ENCODE peak calls at places on chromosome 20, in seven cellular contexts. A, T, U, J, M, Q and Y are unnamed samples.

GRCh38 chr20:44711237-44711636 is 3.9 kb upstream of the CCN5 start:
- DNase-seq in Q (no peak), U (no peak), J (no peak), T (no peak), M (no peak), A (no peak), Y (no peak)

GRCh38 chr20:1654994-1655393 is 2.6 kb downstream of the SIRPG start:
- DNase-seq in Q (no peak), J (no peak), U (no peak), T (no peak), M (no peak), A (no peak), Y (no peak)

GRCh38 chr20:11777861-11778570 is 139.7 kb upstream of the BTBD3 start:
- DNase-seq in A (peak; percentile 25), T (peak; percentile 98), U (no peak), M (no peak), J (no peak), Q (no peak), Y (no peak)

GRCh38 chr20:35093245-35093884 is 758 bp upstream of the TRPC4AP start:
- DNase-seq in J (peak; percentile 39), Q (no peak), A (peak; percentile 55), M (no peak), T (no peak), U (no peak), Y (no peak)

GRCh38 chr20:40521962-40522361 is 167.1 kb downstream of the MAFB start:
- DNase-seq in J (no peak), Q (no peak), U (no peak), A (no peak), M (no peak), T (no peak), Y (no peak)

GRCh38 chr20:63183422-63184146 is 32.3 kb downstream of the YTHDF1 start:
- DNase-seq in T (peak; percentile 25), U (no peak), J (no peak), M (peak; percentile 17), Q (no peak), A (peak; percentile 77), Y (no peak)

GRCh38 chr20:39897058-39897457 is 792.0 kb downstream of the MAFB start:
- DNase-seq in Q (no peak), T (no peak), J (no peak), M (no peak), A (peak; percentile 9), U (peak; percentile 87), Y (no peak)

GRCh38 chr20:34150616-34151015 is 38.6 kb upstream of the EIF2S2 start:
- DNase-seq in U (no peak), J (no peak), Q (no peak), M (no peak), A (peak; percentile 27), T (no peak), Y (no peak)

GRCh38 chr20:3795511-3796468 is at the start of gene CDC25B:
- DNase-seq in U (peak; percentile 68), A (peak; percentile 95), T (peak; percentile 91), J (peak; percentile 81), M (peak; percentile 82), Q (peak; percentile 82), Y (peak; percentile 88)

GRCh38 chr20:32641464-32641863 is 32.3 kb downstream of the C20orf203 start:
- DNase-seq in Q (no peak), A (no peak), M (no peak), T (no peak), U (no peak), J (no peak), Y (no peak)

GRCh38 chr20:39123161-39123560 is 161.0 kb downstream of the DHX35 start:
- DNase-seq in U (no peak), M (no peak), J (no peak), Q (no peak), A (no peak), T (no peak), Y (no peak)

GRCh38 chr20:47725248-47725973 is 59.9 kb downstream of the SULF2 start:
- DNase-seq in T (peak; percentile 82), M (peak; percentile 56), U (peak; percentile 29), A (peak; percentile 89), Q (peak; percentile 33), J (peak; percentile 58), Y (peak; percentile 41)

GRCh38 chr20:6616421-6616820 is 151.1 kb upstream of the BMP2 start:
- DNase-seq in M (no peak), J (no peak), Q (no peak), T (no peak), A (no peak), U (no peak), Y (no peak)

GRCh38 chr20:50783390-50783789 is 11.5 kb upstream of the BCAS4 start:
- DNase-seq in M (no peak), Q (no peak), A (no peak), J (no peak), T (no peak), U (no peak), Y (no peak)

GRCh38 chr20:62088258-62089127 is 22.8 kb upstream of the TAF4 start:
- DNase-seq in M (no peak), T (no peak), U (peak; percentile 84), A (peak; percentile 44), J (no peak), Q (no peak), Y (no peak)

GRCh38 chr20:11216451-11217314 is 542.9 kb upstream of the JAG1 start:
- DNase-seq in U (no peak), J (no peak), M (no peak), A (peak; percentile 50), T (no peak), Q (no peak), Y (no peak)

GRCh38 chr20:44358776-44359175 is 3.3 kb downstream of the HNF4A start:
- DNase-seq in J (no peak), U (no peak), T (no peak), Q (no peak), M (no peak), A (no peak), Y (no peak)

GRCh38 chr20:63430891-63431290 is 41.6 kb downstream of the KCNQ2 start:
- DNase-seq in Q (no peak), T (no peak), A (no peak), J (no peak), U (no peak), M (no peak), Y (no peak)

GRCh38 chr20:36272547-36273220 is 33.5 kb upstream of the DLGAP4 start:
- DNase-seq in A (no peak), Q (no peak), M (no peak), T (no peak), U (no peak), J (no peak), Y (no peak)

GRCh38 chr20:11274137-11274536 is 600.3 kb upstream of the JAG1 start:
- DNase-seq in U (peak; percentile 32), T (peak; percentile 81), M (no peak), Q (no peak), A (peak; percentile 74), J (no peak), Y (no peak)

GRCh38 chr20:36786663-36787062 is 13.1 kb upstream of the DSN1 start:
- DNase-seq in U (no peak), A (no peak), T (no peak), J (no peak), Q (no peak), M (no peak), Y (no peak)

GRCh38 chr20:43409041-43409913 is 48.4 kb upstream of the SRSF6 start:
- DNase-seq in J (no peak), U (peak; percentile 8), M (no peak), A (peak; percentile 63), Q (no peak), T (peak; percentile 74), Y (no peak)

GRCh38 chr20:53621482-53622246 is 28.0 kb upstream of the ZNF217 start:
- DNase-seq in U (no peak), T (peak; percentile 68), J (no peak), M (no peak), A (peak; percentile 71), Q (no peak), Y (no peak)

GRCh38 chr20:38043512-38044300 is 10.2 kb downstream of the RPRD1B start:
- DNase-seq in Q (no peak), M (no peak), J (no peak), U (no peak), A (peak; percentile 70), T (no peak), Y (no peak)

GRCh38 chr20:35269055-35269781 is 8.7 kb downstream of the MMP24OS start:
- DNase-seq in U (no peak), A (peak; percentile 86), J (no peak), T (peak; percentile 34), M (peak; percentile 24), Q (no peak), Y (no peak)

GRCh38 chr20:49858076-49858565 is 45.5 kb downstream of the SLC9A8 start:
- DNase-seq in M (no peak), Q (no peak), U (no peak), T (no peak), J (no peak), A (no peak), Y (no peak)

GRCh38 chr20:46160661-46161060 is 42.5 kb downstream of the CD40 start:
- DNase-seq in A (no peak), U (no peak), M (no peak), Q (no peak), J (no peak), T (no peak), Y (no peak)

GRCh38 chr20:1368448-1369199 is 24.2 kb downstream of the FKBP1A start:
- DNase-seq in A (peak; percentile 58), M (no peak), J (no peak), Q (no peak), U (no peak), T (no peak), Y (no peak)

GRCh38 chr20:59818911-59819310 is 114.5 kb downstream of the SYCP2 start:
- DNase-seq in J (no peak), Q (no peak), M (no peak), T (no peak), U (no peak), A (no peak), Y (no peak)

GRCh38 chr20:4961746-4962145 is 39.6 kb downstream of the SLC23A2 start:
- DNase-seq in M (no peak), Q (no peak), T (no peak), U (peak; percentile 70), J (no peak), A (no peak), Y (no peak)

GRCh38 chr20:50004175-50004574 is 21.4 kb downstream of the SNAI1 start:
- DNase-seq in T (no peak), U (no peak), A (no peak), M (no peak), Q (no peak), J (no peak), Y (no peak)

GRCh38 chr20:33744181-33744580 is 12.4 kb downstream of the ZNF341 start:
- DNase-seq in J (no peak), M (no peak), Q (no peak), T (no peak), A (no peak), U (no peak), Y (no peak)

GRCh38 chr20:25178563-25179438 is 16.7 kb upstream of the ENTPD6 start:
- DNase-seq in J (no peak), M (no peak), Q (no peak), U (peak; percentile 38), A (peak; percentile 71), T (peak; percentile 58), Y (no peak)